ENCODE peak calls at places on chromosome 4, in eight cellular contexts. N, G, X, M, T, D, O and H are unnamed samples.

GRCh38 chr4:152806492-152807125 is 26.9 kb downstream of the ARFIP1 start:
- DNase-seq in N (no peak), G (no peak), X (no peak), M (no peak), T (no peak), D (no peak), O (no peak), H (no peak)

GRCh38 chr4:14072506-14072905 is 445.0 kb upstream of the BOD1L1 start:
- DNase-seq in N (no peak), G (no peak), X (no peak), M (no peak), T (no peak), D (no peak), O (no peak), H (no peak)

GRCh38 chr4:76659103-76659490 is 224.1 kb downstream of the SHROOM3 start:
- DNase-seq in N (no peak), G (no peak), X (no peak), M (no peak), T (no peak), D (no peak), O (no peak), H (no peak)

GRCh38 chr4:74244049-74244448 is 64.2 kb upstream of the EPGN start:
- DNase-seq in N (no peak), G (no peak), X (no peak), M (no peak), T (no peak), D (no peak), O (no peak), H (no peak)

GRCh38 chr4:112253382-112254000 is 21.9 kb downstream of the AP1AR start:
- DNase-seq in N (no peak), G (no peak), X (no peak), M (no peak), T (no peak), D (no peak), O (no peak), H (no peak)

GRCh38 chr4:7766661-7767345 is 172.9 kb downstream of the AFAP1 start:
- DNase-seq in N (no peak), G (peak; percentile 58), X (peak; percentile 66), M (no peak), T (no peak), D (no peak), O (peak; percentile 47), H (peak; percentile 19)

GRCh38 chr4:107278791-107279481 is 242.8 kb upstream of the DKK2 start:
- DNase-seq in N (no peak), G (no peak), X (no peak), M (no peak), T (no peak), D (no peak), O (no peak), H (no peak)

GRCh38 chr4:3702551-3703221 is 63.5 kb upstream of the ADRA2C start:
- DNase-seq in N (no peak), G (no peak), X (peak; percentile 18), M (no peak), T (no peak), D (no peak), O (peak; percentile 49), H (no peak)

GRCh38 chr4:64341711-64342110 is 67.5 kb downstream of the TECRL start:
- DNase-seq in N (no peak), G (peak; percentile 52), X (peak; percentile 84), M (no peak), T (peak; percentile 7), D (no peak), O (peak; percentile 35), H (no peak)

GRCh38 chr4:102759835-102760644 is 728 bp downstream of the MANBA start:
- DNase-seq in N (no peak), G (peak; percentile 54), X (no peak), M (no peak), T (no peak), D (no peak), O (no peak), H (no peak)

GRCh38 chr4:165785337-165785736 is 87.7 kb upstream of the TLL1 start:
- DNase-seq in N (no peak), G (no peak), X (no peak), M (no peak), T (no peak), D (no peak), O (no peak), H (no peak)

GRCh38 chr4:10006236-10006603 is 15.1 kb downstream of the SLC2A9 start:
- DNase-seq in N (no peak), G (no peak), X (no peak), M (no peak), T (no peak), D (no peak), O (no peak), H (peak; percentile 74)

GRCh38 chr4:150302553-150302952 is 224.3 kb downstream of the DCLK2 start:
- DNase-seq in N (peak; percentile 35), G (no peak), X (no peak), M (no peak), T (no peak), D (peak; percentile 92), O (no peak), H (no peak)

GRCh38 chr4:18981234-18981615 is 959.7 kb upstream of the LCORL start:
- DNase-seq in N (no peak), G (no peak), X (no peak), M (no peak), T (no peak), D (no peak), O (no peak), H (no peak)

GRCh38 chr4:38069271-38069760 is 109.1 kb downstream of the PTTG2 start:
- DNase-seq in N (no peak), G (peak; percentile 8), X (no peak), M (no peak), T (no peak), D (no peak), O (no peak), H (no peak)

GRCh38 chr4:28842271-28842670 is 1877.9 kb upstream of the PCDH7 start:
- DNase-seq in N (no peak), G (no peak), X (no peak), M (no peak), T (no peak), D (no peak), O (no peak), H (no peak)

GRCh38 chr4:97911236-97911906 is 231.9 kb downstream of the STPG2 start:
- DNase-seq in N (no peak), G (no peak), X (no peak), M (no peak), T (no peak), D (no peak), O (peak; percentile 67), H (no peak)

GRCh38 chr4:2077537-2078460 is 18.7 kb downstream of the NAT8L start:
- DNase-seq in N (no peak), G (no peak), X (no peak), M (no peak), T (no peak), D (no peak), O (peak; percentile 54), H (no peak)

GRCh38 chr4:53584658-53585057 is 6.6 kb downstream of the LNX1 start:
- DNase-seq in N (no peak), G (no peak), X (no peak), M (no peak), T (no peak), D (no peak), O (no peak), H (no peak)

GRCh38 chr4:64598068-64598467 is 188.8 kb upstream of the TECRL start:
- DNase-seq in N (no peak), G (no peak), X (no peak), M (no peak), T (no peak), D (no peak), O (no peak), H (no peak)

GRCh38 chr4:85496146-85496849 is 21.3 kb downstream of the ARHGAP24 start:
- DNase-seq in N (no peak), G (no peak), X (no peak), M (no peak), T (no peak), D (no peak), O (no peak), H (no peak)

GRCh38 chr4:37160653-37161052 is 83.9 kb upstream of the NWD2 start:
- DNase-seq in N (no peak), G (no peak), X (no peak), M (no peak), T (no peak), D (no peak), O (no peak), H (no peak)

GRCh38 chr4:158327525-158327924 is 117.2 kb downstream of the TMEM144 start:
- DNase-seq in N (no peak), G (no peak), X (no peak), M (no peak), T (no peak), D (no peak), O (no peak), H (no peak)

GRCh38 chr4:143118666-143119065 is 66.1 kb upstream of the USP38 start:
- DNase-seq in N (no peak), G (no peak), X (no peak), M (no peak), T (no peak), D (no peak), O (no peak), H (no peak)